ENCODE peak calls at places on chromosomes 13 and 19, in six cellular contexts. W is NCI-H1048; I is H9; F is stimulated activated CD4-positive, alpha-beta T cell treated with anti-CD3 and anti-CD28 coated beads, TNF-alpha, amount 100 ng/mL, for 24 hours; K is EL; C is iPS DF 19.7. V is an unnamed sample.

GRCh38 chr19:39407644-39408391 is 1.2 kb downstream of the ZFP36 start:
- DNase-seq in K (no peak), W (no peak), I (no peak), C (no peak), F (peak; percentile 66), V (no peak)

GRCh38 chr19:55149078-55150003 is at the start of gene TNNT1:
- DNase-seq in C (no peak), K (peak; percentile 50), F (no peak), I (peak; percentile 78), W (no peak), V (no peak)

GRCh38 chr13:112032186-112032835 is 34.6 kb upstream of the SOX1 start:
- DNase-seq in W (no peak), F (no peak), I (no peak), C (no peak), K (no peak), V (no peak)

GRCh38 chr13:21320642-21321034 is 138.5 kb downstream of the ZDHHC20 start:
- DNase-seq in W (no peak), C (no peak), F (no peak), K (no peak), I (no peak), V (no peak)

GRCh38 chr13:20702945-20703784 is at the start of gene IL17D:
- DNase-seq in C (no peak), W (no peak), F (peak; percentile 30), I (no peak), K (peak; percentile 34), V (no peak)

GRCh38 chr13:99014391-99014988 is 36.6 kb upstream of the DOCK9 start:
- DNase-seq in F (no peak), I (no peak), K (no peak), W (no peak), C (no peak), V (no peak)

GRCh38 chr19:35509018-35509652 is 4.3 kb downstream of the DMKN start:
- DNase-seq in K (no peak), C (no peak), F (peak; percentile 43), W (no peak), I (peak; percentile 79), V (no peak)

GRCh38 chr19:56508282-56508778 is 675 bp downstream of the ZNF471 start:
- DNase-seq in K (no peak), I (no peak), C (no peak), W (no peak), F (no peak), V (no peak)

GRCh38 chr13:41458187-41458938 is 1.0 kb downstream of the RGCC start:
- DNase-seq in W (no peak), K (peak; percentile 16), F (peak; percentile 63), C (no peak), I (peak; percentile 42), V (no peak)

GRCh38 chr19:18436651-18437478 is 1.1 kb downstream of the ISYNA1 start:
- DNase-seq in I (peak; percentile 93), F (peak; percentile 76), K (peak; percentile 89), W (peak; percentile 71), C (no peak), V (no peak)

GRCh38 chr19:10921909-10922637 is 6.4 kb downstream of the YIPF2 start:
- DNase-seq in C (no peak), K (no peak), W (no peak), F (no peak), I (no peak), V (no peak)

GRCh38 chr13:80469105-80469840 is 128.3 kb upstream of the SPRY2 start:
- DNase-seq in C (no peak), I (no peak), W (no peak), F (no peak), K (no peak), V (no peak)

GRCh38 chr19:290539-291521 is at the start of gene PLPP2:
- DNase-seq in C (peak; percentile 80), W (peak; percentile 75), K (peak; percentile 33), F (peak; percentile 18), I (peak; percentile 96), V (no peak)

GRCh38 chr19:45657520-45658163 is 10.4 kb upstream of the GIPR start:
- DNase-seq in W (no peak), F (no peak), I (no peak), K (no peak), C (no peak), V (no peak)

GRCh38 chr19:34253711-34254551 is 423 bp upstream of the GARRE1 start:
- DNase-seq in F (peak; percentile 87), W (no peak), C (no peak), K (peak; percentile 63), I (peak; percentile 91), V (no peak)

GRCh38 chr13:98173431-98173921 is 3.6 kb downstream of the RNF113B start:
- DNase-seq in W (no peak), C (no peak), F (no peak), I (no peak), K (peak; percentile 97), V (no peak)

GRCh38 chr19:11288349-11288748 is 7.6 kb upstream of the TSPAN16 start:
- DNase-seq in I (no peak), F (no peak), W (no peak), C (no peak), K (no peak), V (no peak)

GRCh38 chr13:63625869-63626268 is 2210.2 kb upstream of the PCDH20 start:
- DNase-seq in K (peak; percentile 25), I (no peak), C (no peak), W (no peak), F (no peak), V (no peak)

GRCh38 chr19:15259900-15260299 is 27.7 kb upstream of the EPHX3 start:
- DNase-seq in C (no peak), I (no peak), W (no peak), F (no peak), K (no peak), V (no peak)

GRCh38 chr13:51549050-51549449 is 35.2 kb upstream of the WDFY2 start:
- DNase-seq in K (no peak), F (no peak), W (no peak), I (no peak), C (no peak), V (no peak)

GRCh38 chr19:46384396-46384795 is 29.0 kb downstream of the CCDC8 start:
- DNase-seq in F (no peak), K (no peak), C (no peak), W (no peak), I (peak; percentile 15), V (no peak)

GRCh38 chr13:40819797-40820315 is 30.4 kb downstream of the SLC25A15 start:
- DNase-seq in W (no peak), F (no peak), K (no peak), I (no peak), C (no peak), V (no peak)

GRCh38 chr13:95494082-95494681 is 58.3 kb upstream of the CLDN10 start:
- DNase-seq in C (no peak), I (no peak), K (peak; percentile 48), W (no peak), F (no peak), V (peak; percentile 37)

GRCh38 chr19:5564930-5565329 is 2.8 kb downstream of the TINCR start:
- DNase-seq in C (no peak), K (no peak), W (no peak), F (no peak), I (no peak), V (no peak)

GRCh38 chr19:51161266-51161665 is 19.2 kb downstream of the SIGLEC7 start:
- DNase-seq in W (no peak), K (no peak), C (no peak), F (no peak), I (no peak), V (no peak)

GRCh38 chr19:1069009-1069779 is 2.2 kb downstream of the ARHGAP45 start:
- DNase-seq in W (no peak), I (no peak), F (peak; percentile 61), C (no peak), K (no peak), V (no peak)

GRCh38 chr19:11064831-11065303 is 24.4 kb upstream of the LDLR start:
- DNase-seq in F (no peak), K (no peak), I (no peak), C (no peak), W (no peak), V (no peak)

GRCh38 chr13:73767747-73768315 is 366.4 kb downstream of the KLF12 start:
- DNase-seq in W (no peak), I (no peak), K (no peak), F (peak; percentile 17), C (no peak), V (no peak)

GRCh38 chr19:5891938-5892771 is 11.4 kb downstream of the NDUFA11 start:
- DNase-seq in K (peak; percentile 43), F (no peak), I (peak; percentile 61), C (no peak), W (no peak), V (no peak)

GRCh38 chr19:47700934-47701716 is 12.1 kb upstream of the EHD2 start:
- DNase-seq in W (no peak), K (no peak), I (no peak), C (no peak), F (no peak), V (no peak)

GRCh38 chr19:6186435-6186834 is 51.0 kb downstream of the ACSBG2 start:
- DNase-seq in W (no peak), K (no peak), I (no peak), C (no peak), F (no peak), V (no peak)

GRCh38 chr13:36778083-36778671 is 40.8 kb upstream of the RFXAP start:
- DNase-seq in C (peak; percentile 57), I (peak; percentile 74), K (peak; percentile 44), W (no peak), F (no peak), V (no peak)

GRCh38 chr19:5828661-5829566 is 10.6 kb downstream of the FUT6 start:
- DNase-seq in F (peak; percentile 51), I (peak; percentile 75), K (no peak), W (no peak), C (no peak), V (no peak)

GRCh38 chr13:44148159-44148929 is 225.3 kb upstream of the SERP2 start:
- DNase-seq in K (peak; percentile 36), F (no peak), I (no peak), W (no peak), C (no peak), V (no peak)

GRCh38 chr13:85261757-85262346 is 537.4 kb downstream of the SLITRK6 start:
- DNase-seq in W (no peak), C (no peak), I (no peak), K (peak; percentile 18), F (no peak), V (no peak)

GRCh38 chr13:45872574-45872973 is 21.0 kb upstream of the SIAH3 start:
- DNase-seq in W (no peak), I (no peak), F (no peak), K (no peak), C (no peak), V (no peak)